ENCODE peak calls at places on chromosomes 4 and X, in nine cellular contexts. One of them, this sample, is unnamed.

GRCh38 chr4:2962614-2963184 is 507 bp downstream of the NOP14 start:
- DNase-seq in SK-N-SH: no peak
- DNase-seq in A549: peak
- DNase-seq in HCT116: peak
- DNase-seq in HL-60: peak
- DNase-seq in GM12878: no peak
- DNase-seq in GM23338: peak
- DNase-seq in K562: peak
- DNase-seq in HepG2: peak
- DNase-seq in this sample: no peak

GRCh38 chr4:19944251-19944650 is 307.5 kb upstream of the SLIT2 start:
- DNase-seq in SK-N-SH: no peak
- DNase-seq in A549: no peak
- DNase-seq in HCT116: no peak
- DNase-seq in HL-60: no peak
- DNase-seq in GM12878: no peak
- DNase-seq in GM23338: no peak
- DNase-seq in K562: no peak
- DNase-seq in HepG2: no peak
- DNase-seq in this sample: no peak

GRCh38 chr4:851701-852430 is 25.9 kb upstream of the CPLX1 start:
- DNase-seq in SK-N-SH: no peak
- DNase-seq in A549: no peak
- DNase-seq in HCT116: no peak
- DNase-seq in HL-60: no peak
- DNase-seq in GM12878: no peak
- DNase-seq in GM23338: no peak
- DNase-seq in K562: no peak
- DNase-seq in HepG2: no peak
- DNase-seq in this sample: no peak

GRCh38 chr4:73308286-73308685 is 49.7 kb upstream of the ANKRD17 start:
- DNase-seq in SK-N-SH: no peak
- DNase-seq in A549: peak
- DNase-seq in HCT116: no peak
- DNase-seq in HL-60: peak
- DNase-seq in GM12878: no peak
- DNase-seq in GM23338: peak
- DNase-seq in K562: no peak
- DNase-seq in HepG2: peak
- DNase-seq in this sample: no peak

GRCh38 chr4:5463361-5463760 is 245.0 kb downstream of the EVC2 start:
- DNase-seq in SK-N-SH: no peak
- DNase-seq in A549: no peak
- DNase-seq in HCT116: no peak
- DNase-seq in HL-60: no peak
- DNase-seq in GM12878: no peak
- DNase-seq in GM23338: no peak
- DNase-seq in K562: no peak
- DNase-seq in HepG2: no peak
- DNase-seq in this sample: no peak

GRCh38 chr4:156547439-156547838 is 424.2 kb downstream of the PDGFC start:
- DNase-seq in SK-N-SH: no peak
- DNase-seq in A549: peak
- DNase-seq in HCT116: no peak
- DNase-seq in HL-60: no peak
- DNase-seq in GM12878: no peak
- DNase-seq in GM23338: no peak
- DNase-seq in K562: no peak
- DNase-seq in HepG2: no peak
- DNase-seq in this sample: peak

GRCh38 chr4:39497909-39498723 is 29.1 kb downstream of the UGDH start:
- DNase-seq in SK-N-SH: no peak
- DNase-seq in A549: peak
- DNase-seq in HCT116: no peak
- DNase-seq in HL-60: no peak
- DNase-seq in GM12878: no peak
- DNase-seq in GM23338: no peak
- DNase-seq in K562: no peak
- DNase-seq in HepG2: no peak
- DNase-seq in this sample: no peak

GRCh38 chr4:145723336-145723735 is 43.4 kb downstream of the C4orf51 start:
- DNase-seq in SK-N-SH: no peak
- DNase-seq in A549: no peak
- DNase-seq in HCT116: no peak
- DNase-seq in HL-60: no peak
- DNase-seq in GM12878: no peak
- DNase-seq in GM23338: no peak
- DNase-seq in K562: no peak
- DNase-seq in HepG2: no peak
- DNase-seq in this sample: no peak

GRCh38 chrX:68234171-68234910 is 199.0 kb downstream of the OPHN1 start:
- DNase-seq in SK-N-SH: no peak
- DNase-seq in A549: no peak
- DNase-seq in HCT116: no peak
- DNase-seq in HL-60: no peak
- DNase-seq in GM12878: no peak
- DNase-seq in GM23338: peak
- DNase-seq in K562: no peak
- DNase-seq in HepG2: no peak
- DNase-seq in this sample: no peak

GRCh38 chrX:118373538-118373937 is 27.6 kb downstream of the WDR44 start:
- DNase-seq in SK-N-SH: no peak
- DNase-seq in A549: no peak
- DNase-seq in HCT116: no peak
- DNase-seq in HL-60: no peak
- DNase-seq in GM12878: no peak
- DNase-seq in GM23338: no peak
- DNase-seq in K562: no peak
- DNase-seq in HepG2: peak
- DNase-seq in this sample: no peak
- TF ChIP-seq REST in SK-N-SH: no peak
- TF ChIP-seq REST in A549: no peak
- TF ChIP-seq REST in HCT116: no peak
- TF ChIP-seq REST in HL-60: no peak
- TF ChIP-seq REST in GM12878: no peak
- TF ChIP-seq REST in GM23338: no peak
- TF ChIP-seq REST in K562: no peak
- TF ChIP-seq REST in HepG2: no peak
- TF ChIP-seq REST in this sample: no peak

DNA sequence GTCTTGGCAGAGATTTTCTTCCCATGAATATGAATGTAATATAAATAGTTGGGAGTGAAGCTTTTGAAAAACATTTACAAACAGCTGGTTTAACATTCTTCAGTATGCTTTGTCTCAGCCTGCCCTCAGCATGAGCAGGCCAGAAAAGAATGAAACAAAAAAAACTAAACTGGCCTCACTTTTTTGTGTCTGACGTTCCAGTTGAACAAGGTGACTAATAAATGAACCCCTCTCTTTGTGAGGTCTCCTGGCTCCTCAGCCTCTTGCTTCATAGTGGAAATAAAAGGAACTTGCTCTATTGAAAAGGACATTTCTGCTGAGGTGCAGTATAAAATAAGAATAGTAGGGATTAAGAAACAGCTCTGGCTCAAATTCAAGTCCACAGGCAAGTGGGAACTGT is 9.4 kb downstream of the CHST7 start:
- DNase-seq in SK-N-SH: no peak
- DNase-seq in A549: peak
- DNase-seq in HCT116: no peak
- DNase-seq in HL-60: no peak
- DNase-seq in GM12878: no peak
- DNase-seq in GM23338: no peak
- DNase-seq in K562: no peak
- DNase-seq in HepG2: no peak
- DNase-seq in this sample: no peak
- H3K4me3 ChIP-seq in SK-N-SH: no peak
- H3K4me3 ChIP-seq in A549: no peak
- H3K4me3 ChIP-seq in HCT116: peak
- H3K4me3 ChIP-seq in HL-60: no peak
- H3K4me3 ChIP-seq in GM12878: no peak
- H3K4me3 ChIP-seq in GM23338: no peak
- H3K4me3 ChIP-seq in K562: no peak
- H3K4me3 ChIP-seq in HepG2: no peak
- H3K4me3 ChIP-seq in this sample: no peak

GRCh38 chrX:12972239-12972638 is 2.7 kb upstream of the TMSB4X start:
- DNase-seq in SK-N-SH: no peak
- DNase-seq in A549: no peak
- DNase-seq in HCT116: no peak
- DNase-seq in HL-60: peak
- DNase-seq in GM12878: no peak
- DNase-seq in GM23338: no peak
- DNase-seq in K562: no peak
- DNase-seq in HepG2: no peak
- DNase-seq in this sample: no peak

GRCh38 chrX:12970691-12971202 is 4.2 kb upstream of the TMSB4X start:
- DNase-seq in SK-N-SH: no peak
- DNase-seq in A549: no peak
- DNase-seq in HCT116: no peak
- DNase-seq in HL-60: peak
- DNase-seq in GM12878: peak
- DNase-seq in GM23338: peak
- DNase-seq in K562: peak
- DNase-seq in HepG2: peak
- DNase-seq in this sample: no peak

GRCh38 chrX:12973561-12974216 is 1.2 kb upstream of the TMSB4X start:
- DNase-seq in SK-N-SH: no peak
- DNase-seq in A549: no peak
- DNase-seq in HCT116: no peak
- DNase-seq in HL-60: peak
- DNase-seq in GM12878: no peak
- DNase-seq in GM23338: no peak
- DNase-seq in K562: no peak
- DNase-seq in HepG2: no peak
- DNase-seq in this sample: no peak

GRCh38 chrX:12972867-12973560 is 1.9 kb upstream of the TMSB4X start:
- DNase-seq in SK-N-SH: no peak
- DNase-seq in A549: no peak
- DNase-seq in HCT116: no peak
- DNase-seq in HL-60: no peak
- DNase-seq in GM12878: no peak
- DNase-seq in GM23338: no peak
- DNase-seq in K562: no peak
- DNase-seq in HepG2: no peak
- DNase-seq in this sample: no peak

DNA sequence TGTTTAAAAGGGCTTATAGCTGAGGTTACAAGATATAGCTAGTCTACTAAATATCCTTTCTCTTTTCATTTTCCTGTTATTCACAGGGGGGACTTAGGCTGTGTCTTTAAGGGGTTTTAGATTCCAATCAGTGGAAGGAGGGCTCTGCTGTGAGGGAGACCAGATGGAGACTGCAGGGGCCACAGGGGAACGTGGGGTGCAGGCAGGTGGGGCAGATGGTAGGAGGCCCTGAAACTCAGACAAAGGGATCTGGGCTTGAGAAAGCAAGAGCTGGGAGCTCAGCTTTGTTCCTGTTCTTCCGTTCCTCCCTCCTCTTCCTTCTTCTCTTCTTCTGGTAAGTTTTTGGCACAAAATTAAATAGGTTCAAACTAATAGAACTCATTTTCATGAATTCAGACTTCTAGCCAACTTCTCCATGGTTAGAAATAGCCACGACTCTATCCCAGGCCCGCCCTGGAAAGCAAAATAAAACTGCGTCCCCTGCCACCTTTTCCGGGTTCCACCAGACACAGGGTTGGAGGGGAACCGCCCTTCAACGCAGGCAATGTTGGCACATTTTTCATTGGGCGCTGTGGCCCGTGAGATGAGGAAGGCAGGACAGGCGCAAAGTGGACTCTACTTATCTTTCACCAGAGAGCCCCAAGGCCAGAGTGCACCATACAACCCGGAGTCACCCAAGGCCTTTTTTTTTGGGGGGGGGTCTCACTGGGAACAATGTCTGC is 3.5 kb upstream of the TMSB4X start:
- DNase-seq in SK-N-SH: no peak
- DNase-seq in A549: no peak
- DNase-seq in HCT116: no peak
- DNase-seq in HL-60: peak
- DNase-seq in GM12878: no peak
- DNase-seq in GM23338: no peak
- DNase-seq in K562: no peak
- DNase-seq in HepG2: no peak
- DNase-seq in this sample: no peak
- TF ChIP-seq REST in SK-N-SH: no peak
- TF ChIP-seq REST in A549: no peak
- TF ChIP-seq REST in HCT116: no peak
- TF ChIP-seq REST in HL-60: no peak
- TF ChIP-seq REST in GM12878: no peak
- TF ChIP-seq REST in GM23338: no peak
- TF ChIP-seq REST in K562: no peak
- TF ChIP-seq REST in HepG2: no peak
- TF ChIP-seq REST in this sample: no peak

GRCh38 chr4:186226521-186227189 is 652 bp upstream of the KLKB1 start:
- DNase-seq in SK-N-SH: no peak
- DNase-seq in A549: no peak
- DNase-seq in HCT116: no peak
- DNase-seq in HL-60: no peak
- DNase-seq in GM12878: no peak
- DNase-seq in GM23338: no peak
- DNase-seq in K562: no peak
- DNase-seq in HepG2: no peak
- DNase-seq in this sample: no peak

GRCh38 chr4:186225848-186226247 is 1.5 kb upstream of the KLKB1 start:
- DNase-seq in SK-N-SH: no peak
- DNase-seq in A549: no peak
- DNase-seq in HCT116: no peak
- DNase-seq in HL-60: no peak
- DNase-seq in GM12878: no peak
- DNase-seq in GM23338: no peak
- DNase-seq in K562: no peak
- DNase-seq in HepG2: no peak
- DNase-seq in this sample: no peak

GRCh38 chr4:186227744-186228513 is 622 bp downstream of the KLKB1 start:
- DNase-seq in SK-N-SH: no peak
- DNase-seq in A549: no peak
- DNase-seq in HCT116: no peak
- DNase-seq in HL-60: no peak
- DNase-seq in GM12878: no peak
- DNase-seq in GM23338: no peak
- DNase-seq in K562: no peak
- DNase-seq in HepG2: no peak
- DNase-seq in this sample: no peak

GRCh38 chr4:186227221-186227620 is at the start of gene KLKB1:
- DNase-seq in SK-N-SH: no peak
- DNase-seq in A549: no peak
- DNase-seq in HCT116: no peak
- DNase-seq in HL-60: no peak
- DNase-seq in GM12878: no peak
- DNase-seq in GM23338: no peak
- DNase-seq in K562: no peak
- DNase-seq in HepG2: peak
- DNase-seq in this sample: no peak

DNA sequence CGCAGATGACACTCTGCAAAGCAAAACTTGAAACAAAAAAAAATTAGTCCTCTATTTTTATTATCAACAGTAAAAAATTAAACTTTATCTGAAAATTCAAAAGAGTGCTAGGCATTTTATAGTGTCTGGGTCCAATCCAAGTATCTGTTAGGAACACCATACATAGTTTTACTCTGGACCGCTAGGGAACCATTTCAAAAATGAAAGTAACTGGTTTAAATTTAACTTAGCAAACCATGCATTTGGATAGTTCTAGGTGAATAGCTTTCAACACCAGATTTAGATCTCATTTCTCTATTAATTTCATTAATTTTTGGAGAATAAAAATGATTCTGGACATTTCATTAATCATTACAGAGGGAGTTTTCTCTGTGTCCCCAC is 1.2 kb downstream of the KLKB1 start:
- DNase-seq in SK-N-SH: no peak
- DNase-seq in A549: no peak
- DNase-seq in HCT116: no peak
- DNase-seq in HL-60: no peak
- DNase-seq in GM12878: no peak
- DNase-seq in GM23338: no peak
- DNase-seq in K562: no peak
- DNase-seq in HepG2: no peak
- DNase-seq in this sample: no peak
- H3K4me3 ChIP-seq in SK-N-SH: no peak
- H3K4me3 ChIP-seq in A549: no peak
- H3K4me3 ChIP-seq in HCT116: no peak
- H3K4me3 ChIP-seq in HL-60: no peak
- H3K4me3 ChIP-seq in GM12878: no peak
- H3K4me3 ChIP-seq in GM23338: no peak
- H3K4me3 ChIP-seq in K562: no peak
- H3K4me3 ChIP-seq in HepG2: no peak
- H3K4me3 ChIP-seq in this sample: no peak